ENCODE peak calls at places on chromosomes 2 and 18, in nine cellular contexts. Q is breast epithelium, Z is lung, C is osteoblast, F is heart left ventricle, R is cardiac muscle cell, U is gastrocnemius medialis, H is colonic mucosa, J is fibroblast of lung. O is an unnamed sample.

GRCh38 chr2:118012778-118013177 is 1.1 kb downstream of the CCDC93 start:
- DNase-seq in Q (no peak), Z (no peak), C (peak; percentile 83), F (no peak), R (no peak), U (no peak), H (no peak), J (no peak), O (no peak)

GRCh38 chr2:218323526-218324472 is 31.5 kb upstream of the TMBIM1 start:
- DNase-seq in Q (no peak), Z (peak; percentile 65), C (peak; percentile 69), F (no peak), R (peak; percentile 92), U (no peak), H (peak; percentile 44), J (peak; percentile 41), O (no peak)

GRCh38 chr2:72745679-72746368 is 80.0 kb downstream of the EXOC6B start:
- DNase-seq in Q (no peak), Z (no peak), C (peak; percentile 41), F (no peak), R (peak; percentile 87), U (no peak), H (no peak), J (peak; percentile 65), O (no peak)

GRCh38 chr2:148885209-148885608 is 10.2 kb downstream of the KIF5C start:
- DNase-seq in Q (no peak), Z (no peak), C (no peak), F (no peak), R (no peak), U (no peak), H (no peak), J (no peak), O (no peak)

GRCh38 chr2:178250429-178250828 is 56.1 kb downstream of the OSBPL6 start:
- DNase-seq in Q (no peak), Z (no peak), C (no peak), F (no peak), R (no peak), U (no peak), H (no peak), J (no peak), O (no peak)

GRCh38 chr2:174176898-174177297 is 71.4 kb downstream of the OLA1 start:
- DNase-seq in Q (no peak), Z (no peak), C (peak; percentile 53), F (no peak), R (no peak), U (no peak), H (no peak), J (peak; percentile 91), O (no peak)

GRCh38 chr2:43737097-43737854 is 36.6 kb upstream of the DYNC2LI1 start:
- DNase-seq in Q (no peak), Z (no peak), C (peak; percentile 38), F (no peak), R (peak; percentile 88), U (no peak), H (no peak), J (peak; percentile 98), O (peak; percentile 22)

GRCh38 chr2:45000341-45000901 is 8.8 kb downstream of the SIX2 start:
- DNase-seq in Q (no peak), Z (no peak), C (no peak), F (no peak), R (peak; percentile 31), U (no peak), H (no peak), J (no peak), O (no peak)

GRCh38 chr2:226995625-226996041 is 159.8 kb downstream of the RHBDD1 start:
- DNase-seq in Q (peak; percentile 40), Z (no peak), C (peak; percentile 80), F (no peak), R (peak; percentile 86), U (no peak), H (no peak), J (peak; percentile 94), O (no peak)

GRCh38 chr2:120257522-120257921 is 4.9 kb downstream of the RALB start:
- DNase-seq in Q (no peak), Z (no peak), C (no peak), F (no peak), R (peak; percentile 38), U (no peak), H (no peak), J (no peak), O (no peak)

GRCh38 chr18:26909599-26910290 is 44.2 kb upstream of the AQP4 start:
- DNase-seq in Q (peak; percentile 53), Z (no peak), C (no peak), F (no peak), R (no peak), U (no peak), H (no peak), J (no peak), O (no peak)

GRCh38 chr2:85278361-85278760 is 49.4 kb downstream of the TGOLN2 start:
- DNase-seq in Q (no peak), Z (no peak), C (peak; percentile 81), F (no peak), R (peak; percentile 31), U (no peak), H (no peak), J (peak; percentile 87), O (no peak)

GRCh38 chr18:36298113-36298701 is 694 bp downstream of the FHOD3 start:
- DNase-seq in Q (no peak), Z (no peak), C (no peak), F (no peak), R (no peak), U (no peak), H (no peak), J (no peak), O (no peak)

GRCh38 chr2:200310545-200310971 is 4.1 kb downstream of the SPATS2L start:
- DNase-seq in Q (no peak), Z (no peak), C (peak; percentile 76), F (no peak), R (peak; percentile 42), U (no peak), H (no peak), J (peak; percentile 80), O (no peak)

GRCh38 chr2:200308001-200308400 is 1.5 kb downstream of the SPATS2L start:
- DNase-seq in Q (no peak), Z (no peak), C (peak; percentile 84), F (no peak), R (peak; percentile 54), U (no peak), H (no peak), J (peak; percentile 49), O (no peak)

GRCh38 chr2:200308421-200309295 is 2.2 kb downstream of the SPATS2L start:
- DNase-seq in Q (no peak), Z (no peak), C (peak; percentile 86), F (no peak), R (peak; percentile 53), U (no peak), H (no peak), J (peak; percentile 49), O (no peak)

GRCh38 chr2:200309296-200309846 is 2.9 kb downstream of the SPATS2L start:
- DNase-seq in Q (no peak), Z (no peak), C (no peak), F (no peak), R (no peak), U (no peak), H (no peak), J (no peak), O (no peak)

DNA sequence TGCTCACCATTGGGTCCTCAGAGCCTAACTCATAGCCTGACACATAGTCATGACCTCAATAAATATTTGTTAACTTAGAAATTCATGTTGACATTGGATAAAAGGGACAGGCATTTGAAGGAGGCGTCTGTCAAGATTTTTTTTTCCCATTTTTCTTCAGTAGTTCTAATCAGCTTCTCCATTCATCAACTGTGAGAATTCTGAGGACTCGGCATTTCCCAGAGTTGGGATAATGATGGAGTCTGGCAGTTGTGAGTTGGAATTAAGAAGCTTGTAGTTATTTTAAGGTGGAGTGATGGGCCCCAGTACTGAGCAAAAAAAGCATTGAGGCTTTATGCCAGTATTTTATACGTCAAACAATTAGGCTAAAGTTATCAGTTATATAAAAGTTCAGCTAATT is 4.6 kb downstream of the SPATS2L start:
- DNase-seq in Q (no peak), Z (no peak), C (peak; percentile 77), F (no peak), R (no peak), U (no peak), H (no peak), J (peak; percentile 38), O (no peak)
- H3K4me3 ChIP-seq in Q (no peak overlapping the region), Z (no peak overlapping the region), C (no peak overlapping the region), F (no peak overlapping the region), R (no peak overlapping the region), U (no peak overlapping the region), H (no peak overlapping the region), J (no peak overlapping the region), O (no peak overlapping the region)

GRCh38 chr2:202375006-202375610 is 1.0 kb upstream of the BMPR2 start:
- DNase-seq in Q (peak; percentile 58), Z (peak; percentile 56), C (peak; percentile 91), F (peak; percentile 80), R (peak; percentile 93), U (no peak), H (peak; percentile 59), J (peak; percentile 93), O (peak; percentile 46)
- TF ChIP-seq CTCF in Q (no peak), Z (no peak), C (no peak), F (peak; percentile 10), R (no peak), U (no peak), H (no peak), J (no peak), O (no peak)

DNA sequence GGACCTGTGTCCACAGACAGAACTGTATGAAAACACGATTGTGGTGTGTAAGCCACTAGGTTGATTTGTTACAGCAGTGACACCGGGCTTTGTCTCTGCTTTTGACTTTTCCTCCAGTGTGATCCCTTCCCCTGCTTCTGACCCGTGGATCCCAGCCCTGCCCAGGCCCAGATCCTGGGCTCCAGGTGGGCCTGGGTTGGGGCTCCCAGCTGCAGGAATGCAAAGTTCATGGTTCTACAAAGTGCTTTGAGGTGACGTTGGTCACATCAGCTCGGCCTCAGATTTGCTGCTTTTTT is 26.8 kb downstream of the HPCAL1 start:
- DNase-seq in Q (no peak), Z (no peak), C (no peak), F (no peak), R (no peak), U (no peak), H (no peak), J (no peak), O (no peak)
- H3K27ac ChIP-seq in Q (no peak overlapping the region), Z (no peak overlapping the region), C (no peak overlapping the region), F (no peak overlapping the region), R (no peak overlapping the region), U (peak overlapping the region; percentile 70), H (peak overlapping the region; percentile 48), J (no peak overlapping the region), O (no peak overlapping the region)

GRCh38 chr2:112239862-112240261 is 15.0 kb downstream of the ZC3H8 start:
- DNase-seq in Q (no peak), Z (no peak), C (no peak), F (no peak), R (no peak), U (no peak), H (no peak), J (no peak), O (no peak)
- H3K4me3 ChIP-seq in Q (no peak overlapping the region), Z (no peak overlapping the region), C (no peak overlapping the region), F (no peak overlapping the region), R (no peak overlapping the region), U (no peak overlapping the region), H (no peak overlapping the region), J (no peak overlapping the region), O (no peak overlapping the region)

GRCh38 chr2:145615626-145616025 is 1095.7 kb upstream of the ZEB2 start:
- DNase-seq in Q (no peak), Z (no peak), C (no peak), F (no peak), R (no peak), U (no peak), H (no peak), J (no peak), O (no peak)
- TF ChIP-seq CTCF in Q (no peak), Z (no peak), C (no peak), F (no peak), R (no peak), U (no peak), H (no peak), J (no peak), O (no peak)

GRCh38 chr2:23436346-23437099 is 51.5 kb downstream of the KLHL29 start:
- DNase-seq in Q (peak; percentile 17), Z (no peak), C (no peak), F (no peak), R (no peak), U (no peak), H (no peak), J (peak; percentile 51), O (no peak)
- H3K27ac ChIP-seq in Q (no peak overlapping the region), Z (no peak overlapping the region), C (no peak overlapping the region), F (no peak overlapping the region), R (no peak overlapping the region), U (no peak overlapping the region), H (peak overlapping the region; percentile 0), J (no peak overlapping the region), O (no peak overlapping the region)